ENCODE peak calls at places on chromosome X, in six cellular contexts. Z is mesenchymal stem cell; O is stimulated activated naive CD8-positive, alpha-beta T cell treated with anti-CD3 and anti-CD28 coated beads, Interleukin-15, Interleukin-2, amounts not matched to agents 100 U/mL and 50 U/mL, for 24 hours; P is stimulated activated CD8-positive, alpha-beta memory T cell treated with anti-CD3 and anti-CD28 coated beads, Interleukin-12 subunit alpha, Interleukin-12 subunit beta, amount 100 ng/mL, for 4 hours; M is GDM1; X is amniotic epithelial cell. A is an unnamed sample.

GRCh38 chrX:118271770-118272169 is 74.1 kb upstream of the WDR44 start:
- DNase-seq in Z (no peak), O (no peak), P (no peak), M (no peak), X (peak), A (no peak)

GRCh38 chrX:150772150-150772970 is 79.2 kb downstream of the MTMR1 start:
- DNase-seq in Z (peak), O (peak), P (peak), M (peak), X (peak), A (peak)

GRCh38 chrX:154370882-154371770 is 3.3 kb downstream of the FLNA start:
- DNase-seq in Z (peak), O (peak), P (peak), M (peak), X (peak), A (peak)

GRCh38 chrX:115017455-115017854 is at the start of gene IL13RA2:
- DNase-seq in Z (peak), O (no peak), P (no peak), M (no peak), X (peak), A (no peak)

GRCh38 chrX:132480581-132481203 is 8.1 kb downstream of the MBNL3 start:
- DNase-seq in Z (peak), O (peak), P (peak), M (peak), X (peak), A (peak)

GRCh38 chrX:20260885-20261284 is 5.8 kb downstream of the RPS6KA3 start:
- DNase-seq in Z (no peak), O (no peak), P (no peak), M (no peak), X (no peak), A (no peak)

GRCh38 chrX:153693216-153694086 is 5.7 kb downstream of the SLC6A8 start:
- DNase-seq in Z (no peak), O (no peak), P (no peak), M (no peak), X (no peak), A (no peak)

GRCh38 chrX:47751670-47752069 is 85.0 kb upstream of the ZNF81 start:
- DNase-seq in Z (no peak), O (peak), P (peak), M (no peak), X (peak), A (peak)

GRCh38 chrX:53685711-53686110 is 808 bp downstream of the HUWE1 start:
- DNase-seq in Z (no peak), O (no peak), P (no peak), M (no peak), X (no peak), A (no peak)

GRCh38 chrX:72297953-72298730 is 7.6 kb downstream of the CITED1 start:
- DNase-seq in Z (no peak), O (no peak), P (no peak), M (peak), X (peak), A (no peak)

GRCh38 chrX:8879750-8880149 is 78.6 kb upstream of the FAM9A start:
- DNase-seq in Z (peak), O (peak), P (no peak), M (no peak), X (peak), A (peak)

GRCh38 chrX:96685205-96686099 is 810 bp downstream of the DIAPH2 start:
- DNase-seq in Z (peak), O (peak), P (peak), M (peak), X (peak), A (peak)